ENCODE peak calls at places on chromosomes 11 and 22, in four cellular contexts. C is SK-N-SH, L is activated B cell treated with CpG ODN at 0.5 μM for 24 hours, B is right atrium auricular region. G is an unnamed sample.

GRCh38 chr22:38214248-38215056 is 12.7 kb downstream of the MAFF start:
- DNase-seq in C (peak), L (peak), B (peak), G (peak)

GRCh38 chr11:94740975-94741707 is 27.0 kb upstream of the AMOTL1 start:
- DNase-seq in C (peak), L (no peak), B (no peak), G (peak)

GRCh38 chr11:7442588-7443215 is 42.6 kb upstream of the OLFML1 start:
- DNase-seq in C (peak), L (peak), B (peak), G (peak)

GRCh38 chr11:78714539-78714938 is 139.9 kb upstream of the NARS2 start:
- DNase-seq in C (no peak), L (no peak), B (no peak), G (no peak)

GRCh38 chr11:112300094-112300786 is 39.6 kb upstream of the PLET1 start:
- DNase-seq in C (no peak), L (no peak), B (peak), G (no peak)

GRCh38 chr11:65491614-65492386 is 7.0 kb upstream of the MALAT1 start:
- DNase-seq in C (no peak), L (no peak), B (peak), G (no peak)

GRCh38 chr11:126834573-126834972 is 166.0 kb downstream of the KIRREL3 start:
- DNase-seq in C (no peak), L (no peak), B (peak), G (no peak)

GRCh38 chr11:114880458-114880857 is 202.1 kb downstream of the NXPE2 start:
- DNase-seq in C (no peak), L (no peak), B (no peak), G (no peak)

GRCh38 chr11:95230054-95231034 is 658 bp downstream of the SESN3 start:
- DNase-seq in C (no peak), L (peak), B (peak), G (no peak)

GRCh38 chr11:64356498-64357411 is 2.2 kb upstream of the RPS6KA4 start:
- DNase-seq in C (peak), L (no peak), B (no peak), G (no peak)

GRCh38 chr22:39928556-39929401 is 27.9 kb downstream of the GRAP2 start:
- DNase-seq in C (no peak), L (no peak), B (no peak), G (no peak)

GRCh38 chr11:108929241-108929640 is 264.4 kb downstream of the DDX10 start:
- DNase-seq in C (no peak), L (no peak), B (no peak), G (no peak)

GRCh38 chr11:102111787-102112653 is 1.8 kb downstream of the YAP1 start:
- DNase-seq in C (no peak), L (no peak), B (no peak), G (no peak)

GRCh38 chr11:108474664-108475485 is 7.5 kb upstream of the C11orf65 start:
- DNase-seq in C (no peak), L (no peak), B (no peak), G (no peak)

GRCh38 chr11:58525037-58525614 is 17.2 kb upstream of the OR5B21 start:
- DNase-seq in C (no peak), L (no peak), B (no peak), G (peak)

GRCh38 chr11:105923252-105923651 is 98.8 kb downstream of the MSANTD4 start:
- DNase-seq in C (no peak), L (no peak), B (no peak), G (no peak)

GRCh38 chr22:46055176-46055850 is 78.4 kb upstream of the WNT7B start:
- DNase-seq in C (peak), L (no peak), B (no peak), G (no peak)

GRCh38 chr11:34501962-34502361 is 11.6 kb downstream of the ELF5 start:
- DNase-seq in C (no peak), L (no peak), B (no peak), G (no peak)

GRCh38 chr11:117970400-117971024 is 15.7 kb upstream of the IL10RA start:
- DNase-seq in C (no peak), L (no peak), B (no peak), G (no peak)

GRCh38 chr22:44340271-44341239 is 27.8 kb upstream of the SHISAL1 start:
- DNase-seq in C (no peak), L (no peak), B (no peak), G (no peak)

GRCh38 chr22:23775779-23776375 is 3.2 kb downstream of the MMP11 start:
- DNase-seq in C (no peak), L (no peak), B (no peak), G (no peak)
- TF ChIP-seq CTCF in C (peak), L (no peak), B (no peak), G (no peak)

GRCh38 chr11:121449123-121449522 is 3.0 kb upstream of the SORL1 start:
- DNase-seq in C (no peak), L (no peak), B (no peak), G (no peak)

GRCh38 chr11:121448431-121448941 is 3.6 kb upstream of the SORL1 start:
- DNase-seq in C (no peak), L (no peak), B (no peak), G (no peak)

GRCh38 chr11:121451178-121451981 is 734 bp upstream of the SORL1 start:
- DNase-seq in C (no peak), L (no peak), B (no peak), G (no peak)

GRCh38 chr11:121450424-121450823 is 1.7 kb upstream of the SORL1 start:
- DNase-seq in C (no peak), L (no peak), B (no peak), G (no peak)

GRCh38 chr11:121449626-121450025 is 2.5 kb upstream of the SORL1 start:
- DNase-seq in C (no peak), L (no peak), B (no peak), G (no peak)
- TF ChIP-seq CTCF in C (no peak), L (no peak), B (no peak), G (no peak)

DNA sequence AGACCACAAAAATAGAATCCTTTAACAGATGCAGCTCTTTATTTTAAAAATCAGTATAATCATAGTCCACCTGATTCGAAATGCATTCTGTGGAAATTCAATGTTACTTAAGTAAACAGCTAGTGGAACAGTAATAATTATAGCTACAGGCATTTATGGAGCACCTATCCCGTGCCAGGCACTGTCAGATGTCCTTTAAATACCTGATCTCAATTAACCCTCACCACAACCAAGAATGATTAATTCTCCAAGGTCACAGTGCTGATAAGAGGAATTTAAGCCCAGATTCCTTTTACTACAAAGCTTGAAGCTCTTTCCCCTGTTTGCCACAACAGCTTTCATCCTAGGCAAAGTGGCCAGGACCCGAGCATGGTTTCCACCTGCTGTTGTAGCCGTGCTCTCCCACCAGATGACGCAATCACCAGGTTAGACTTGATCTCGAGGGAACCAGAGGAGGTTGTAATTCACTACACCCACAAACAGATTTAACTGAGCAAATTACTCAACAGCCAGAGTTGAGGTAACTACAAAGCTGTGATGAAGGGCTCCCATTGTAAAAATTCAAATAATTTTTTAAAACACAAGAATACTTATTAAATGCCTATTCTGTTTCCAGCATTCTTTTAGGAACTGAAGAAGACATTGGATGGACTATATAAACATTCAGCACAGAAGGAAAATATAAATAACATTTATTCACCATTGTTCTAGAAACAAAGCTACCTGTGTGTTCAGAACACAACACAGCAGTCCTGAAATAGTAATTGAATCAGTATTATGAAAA is 10.3 kb downstream of the PRDM10 start:
- DNase-seq in C (peak), L (no peak), B (no peak), G (peak)
- TF ChIP-seq CTCF in C (peak), L (no peak), B (no peak), G (peak)

DNA sequence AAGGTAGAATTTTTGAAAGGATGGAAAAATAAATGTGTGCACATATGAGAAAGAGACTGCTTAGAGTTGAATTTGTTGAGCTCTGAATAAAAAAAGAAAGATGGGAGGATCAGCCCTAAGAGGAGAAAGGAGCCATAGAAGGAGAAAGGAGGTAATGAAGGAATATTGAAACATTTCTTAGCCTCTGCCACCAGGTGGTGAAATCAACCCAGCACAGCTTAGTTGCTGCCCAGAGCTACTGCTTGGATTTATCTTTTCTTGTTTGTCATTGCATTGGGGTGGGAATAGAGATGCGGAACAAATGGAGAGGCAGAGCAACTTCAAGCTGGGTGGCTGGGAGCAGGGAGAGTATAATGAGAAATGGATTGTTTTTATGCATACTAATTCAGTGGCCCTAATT is 80.4 kb downstream of the SERGEF start:
- DNase-seq in C (no peak), L (no peak), B (no peak), G (no peak)
- TF ChIP-seq CTCF in C (peak), L (no peak), B (no peak), G (no peak)

DNA sequence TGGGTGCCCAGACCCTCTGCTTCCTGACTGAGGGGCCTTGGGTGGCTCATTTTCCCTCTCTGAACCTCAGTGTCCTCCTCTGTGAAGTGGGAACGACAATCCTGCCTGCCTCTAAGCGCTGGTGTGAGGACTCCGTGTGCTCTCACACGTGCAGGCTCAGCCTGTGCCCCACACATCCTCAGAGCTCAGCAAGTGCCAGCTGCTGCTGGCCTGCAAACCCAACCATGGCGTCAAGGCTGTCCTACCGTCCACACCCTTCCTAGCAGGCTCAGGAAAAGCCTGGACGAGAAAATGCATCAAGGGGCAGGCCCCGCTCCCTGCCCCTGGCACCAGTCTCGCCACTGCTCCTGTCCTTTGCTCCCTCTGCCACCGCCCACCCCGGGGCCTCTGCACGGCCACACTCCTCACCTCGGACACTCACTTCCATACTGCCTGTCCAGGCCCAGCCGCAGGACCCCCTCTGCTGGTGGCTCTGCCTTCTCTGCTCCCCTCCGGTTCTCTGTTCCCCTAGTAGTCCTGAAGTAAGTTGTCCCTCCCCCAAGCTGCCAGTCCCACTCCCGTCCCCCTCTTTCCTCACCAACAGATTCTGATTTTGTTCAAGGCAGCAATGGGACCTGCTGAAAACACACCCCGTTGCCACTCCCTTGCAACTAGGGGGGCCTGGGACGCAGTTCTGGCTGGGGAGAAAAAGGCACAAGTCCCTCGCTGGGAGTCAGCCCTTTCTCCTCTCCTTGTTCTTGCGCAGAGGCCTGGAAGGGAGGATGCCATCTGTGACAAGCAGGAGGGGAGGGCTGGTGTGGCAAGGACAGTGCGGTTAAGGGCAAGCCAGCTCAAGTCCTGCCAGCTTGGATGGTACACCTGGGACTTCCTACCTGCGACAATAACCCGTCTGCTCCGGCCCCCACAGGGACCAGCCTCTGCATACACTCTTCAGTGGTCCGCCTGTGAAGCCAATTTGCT is 62.2 kb downstream of the ARFGAP3 start:
- DNase-seq in C (no peak), L (no peak), B (no peak), G (no peak)
- TF ChIP-seq CTCF in C (no peak), L (no peak), B (no peak), G (peak)

GRCh38 chr11:62591448-62592215 is at the start of gene TUT1:
- DNase-seq in C (peak), L (peak), B (peak), G (peak)

GRCh38 chr11:62592216-62592815 is 993 bp upstream of the TUT1 start:
- DNase-seq in C (no peak), L (no peak), B (no peak), G (no peak)

GRCh38 chr11:62593434-62594044 is 2.2 kb upstream of the TUT1 start:
- DNase-seq in C (peak), L (no peak), B (peak), G (peak)

GRCh38 chr11:62592989-62593421 is 1.7 kb upstream of the TUT1 start:
- DNase-seq in C (no peak), L (no peak), B (no peak), G (no peak)

GRCh38 chr11:62588966-62589637 is 2.2 kb downstream of the TUT1 start:
- DNase-seq in C (no peak), L (no peak), B (no peak), G (no peak)
- TF ChIP-seq CTCF in C (peak), L (no peak), B (no peak), G (peak)

GRCh38 chr11:83007477-83007876 is 64.2 kb downstream of the RAB30 start:
- DNase-seq in C (no peak), L (no peak), B (no peak), G (no peak)

GRCh38 chr11:83007909-83008580 is 63.7 kb downstream of the RAB30 start:
- DNase-seq in C (peak), L (no peak), B (peak), G (no peak)

GRCh38 chr11:83008581-83008923 is 63.1 kb downstream of the RAB30 start:
- DNase-seq in C (no peak), L (no peak), B (no peak), G (no peak)

GRCh38 chr11:83004855-83005556 is 66.7 kb downstream of the RAB30 start:
- DNase-seq in C (no peak), L (no peak), B (no peak), G (no peak)

GRCh38 chr11:83006877-83007330 is 64.8 kb downstream of the RAB30 start:
- DNase-seq in C (peak), L (no peak), B (no peak), G (peak)
- TF ChIP-seq CTCF in C (no peak), L (no peak), B (no peak), G (no peak)

G was measured in GM13977.